ENCODE peak calls at places on chromosomes 16 and 17, in four cellular contexts. One of them, this sample, is unnamed.

GRCh38 chr17:17343896-17344506 is 40.8 kb downstream of the NT5M start:
- DNase-seq in RWPE2: no peak
- DNase-seq in A549: no peak
- DNase-seq in CD8-positive, alpha-beta memory T cell: no peak
- DNase-seq in this sample: no peak

GRCh38 chr17:50607522-50607921 is 27.2 kb upstream of the ABCC3 start:
- DNase-seq in A549: no peak
- DNase-seq in CD8-positive, alpha-beta memory T cell: no peak
- DNase-seq in RWPE2: no peak
- DNase-seq in this sample: no peak

GRCh38 chr17:74390680-74391653 is 23.7 kb downstream of the GPR142 start:
- DNase-seq in RWPE2: no peak
- DNase-seq in A549: no peak
- DNase-seq in CD8-positive, alpha-beta memory T cell: no peak
- DNase-seq in this sample: no peak

GRCh38 chr16:81711609-81712329 is 67.3 kb upstream of the PLCG2 start:
- DNase-seq in A549: peak
- DNase-seq in RWPE2: no peak
- DNase-seq in CD8-positive, alpha-beta memory T cell: no peak
- DNase-seq in this sample: no peak

GRCh38 chr16:90078594-90078895 is 1.4 kb upstream of the PRDM7 start:
- DNase-seq in CD8-positive, alpha-beta memory T cell: no peak
- DNase-seq in A549: no peak
- DNase-seq in RWPE2: no peak
- DNase-seq in this sample: no peak

GRCh38 chr17:68835061-68835460 is 120.1 kb downstream of the ABCA8 start:
- DNase-seq in RWPE2: no peak
- DNase-seq in A549: no peak
- DNase-seq in CD8-positive, alpha-beta memory T cell: no peak
- DNase-seq in this sample: no peak

GRCh38 chr17:31541559-31541958 is 150.1 kb downstream of the RAB11FIP4 start:
- DNase-seq in RWPE2: no peak
- DNase-seq in A549: peak
- DNase-seq in CD8-positive, alpha-beta memory T cell: no peak
- DNase-seq in this sample: no peak

GRCh38 chr17:67040652-67041051 is 3.7 kb upstream of the CACNG1 start:
- DNase-seq in CD8-positive, alpha-beta memory T cell: no peak
- DNase-seq in RWPE2: no peak
- DNase-seq in A549: no peak
- DNase-seq in this sample: no peak

GRCh38 chr17:1999557-2000251 is 25.4 kb downstream of the RTN4RL1 start:
- DNase-seq in RWPE2: no peak
- DNase-seq in CD8-positive, alpha-beta memory T cell: no peak
- DNase-seq in A549: peak
- DNase-seq in this sample: peak

GRCh38 chr17:8870406-8871040 is 3.0 kb upstream of the PIK3R6 start:
- DNase-seq in RWPE2: peak
- DNase-seq in CD8-positive, alpha-beta memory T cell: no peak
- DNase-seq in A549: no peak
- DNase-seq in this sample: no peak

GRCh38 chr16:1426734-1427451 is 4.0 kb upstream of the PERCC1 start:
- DNase-seq in RWPE2: peak
- DNase-seq in A549: no peak
- DNase-seq in CD8-positive, alpha-beta memory T cell: no peak
- DNase-seq in this sample: no peak

GRCh38 chr16:57555831-57556230 is 13.4 kb downstream of the ADGRG5 start:
- DNase-seq in A549: no peak
- DNase-seq in CD8-positive, alpha-beta memory T cell: no peak
- DNase-seq in RWPE2: no peak
- DNase-seq in this sample: no peak

GRCh38 chr17:4560837-4561241 is 462 bp upstream of the GGT6 start:
- DNase-seq in A549: no peak
- DNase-seq in CD8-positive, alpha-beta memory T cell: no peak
- DNase-seq in RWPE2: no peak
- DNase-seq in this sample: no peak

GRCh38 chr16:29824589-29825144 is 4.4 kb downstream of the MVP start:
- DNase-seq in A549: peak
- DNase-seq in RWPE2: no peak
- DNase-seq in CD8-positive, alpha-beta memory T cell: no peak
- DNase-seq in this sample: no peak

GRCh38 chr16:31141489-31142108 is 6.1 kb upstream of the PRSS8 start:
- DNase-seq in CD8-positive, alpha-beta memory T cell: no peak
- DNase-seq in RWPE2: no peak
- DNase-seq in A549: no peak
- DNase-seq in this sample: no peak

GRCh38 chr16:23979426-23979825 is 143.6 kb downstream of the PRKCB start:
- DNase-seq in A549: no peak
- DNase-seq in CD8-positive, alpha-beta memory T cell: no peak
- DNase-seq in RWPE2: no peak
- DNase-seq in this sample: no peak

GRCh38 chr16:23924138-23924537 is 88.4 kb downstream of the PRKCB start:
- DNase-seq in A549: no peak
- DNase-seq in CD8-positive, alpha-beta memory T cell: no peak
- DNase-seq in RWPE2: no peak
- DNase-seq in this sample: no peak

GRCh38 chr16:68902376-68903345 is 59.3 kb downstream of the TANGO6 start:
- DNase-seq in CD8-positive, alpha-beta memory T cell: no peak
- DNase-seq in A549: peak
- DNase-seq in RWPE2: no peak
- DNase-seq in this sample: peak

DNA sequence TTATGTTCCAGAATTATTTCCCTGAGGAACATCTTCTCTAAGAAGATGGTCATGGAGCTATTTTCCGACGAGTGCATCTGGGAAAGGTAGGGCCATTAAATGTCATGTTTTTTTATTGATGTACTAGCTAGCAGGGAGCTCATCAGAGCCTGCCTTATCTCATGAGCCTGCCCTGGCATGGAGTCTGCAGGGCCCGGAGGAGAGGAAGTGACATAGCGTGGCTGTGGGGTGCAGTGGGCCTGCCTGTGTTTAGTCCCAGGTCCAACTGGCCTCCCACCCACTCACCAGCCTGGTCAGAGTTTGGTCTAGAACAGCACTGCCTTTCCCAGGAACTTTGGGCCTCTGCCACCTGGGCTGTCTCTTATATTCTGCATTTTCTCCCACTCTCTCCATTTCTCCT is 389.8 kb downstream of the SNX29 start:
- DNase-seq in A549: no peak
- DNase-seq in CD8-positive, alpha-beta memory T cell: no peak
- DNase-seq in RWPE2: no peak
- DNase-seq in this sample: no peak
- H3K27ac ChIP-seq in A549: no peak
- H3K27ac ChIP-seq in CD8-positive, alpha-beta memory T cell: no peak
- H3K27ac ChIP-seq in RWPE2: no peak
- H3K27ac ChIP-seq in this sample: no peak

GRCh38 chr16:53073053-53073452 is 18.3 kb downstream of the CHD9 start:
- DNase-seq in CD8-positive, alpha-beta memory T cell: no peak
- DNase-seq in A549: no peak
- DNase-seq in RWPE2: no peak
- DNase-seq in this sample: no peak

GRCh38 chr16:53068423-53068833 is 13.6 kb downstream of the CHD9 start:
- DNase-seq in CD8-positive, alpha-beta memory T cell: no peak
- DNase-seq in RWPE2: no peak
- DNase-seq in A549: no peak
- DNase-seq in this sample: no peak

GRCh38 chr16:53071748-53072301 is 17.0 kb downstream of the CHD9 start:
- DNase-seq in CD8-positive, alpha-beta memory T cell: no peak
- DNase-seq in RWPE2: no peak
- DNase-seq in A549: no peak
- DNase-seq in this sample: no peak

GRCh38 chr16:53067675-53068074 is 12.9 kb downstream of the CHD9 start:
- DNase-seq in A549: no peak
- DNase-seq in RWPE2: no peak
- DNase-seq in CD8-positive, alpha-beta memory T cell: no peak
- DNase-seq in this sample: no peak

DNA sequence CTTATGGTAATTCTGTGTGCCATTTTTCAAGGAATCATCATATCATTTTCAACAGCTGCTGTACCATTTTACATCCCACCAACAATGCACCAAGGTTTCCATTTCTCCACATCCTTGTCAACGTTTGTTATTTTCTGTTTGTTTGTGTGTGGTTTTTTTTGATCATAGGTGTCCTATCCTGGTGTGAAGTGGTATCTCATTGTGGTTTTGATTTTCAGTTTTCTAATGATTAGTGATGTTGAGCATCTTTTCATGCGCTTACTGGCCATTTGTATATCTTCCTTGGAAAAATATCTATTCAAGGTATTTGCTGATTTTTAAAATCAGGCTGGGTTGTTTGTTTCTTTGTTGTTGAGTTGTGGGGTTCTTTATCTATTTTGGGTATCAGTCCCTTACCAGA is 15.0 kb downstream of the CHD9 start:
- DNase-seq in CD8-positive, alpha-beta memory T cell: no peak
- DNase-seq in RWPE2: no peak
- DNase-seq in A549: no peak
- DNase-seq in this sample: no peak
- H3K27ac ChIP-seq in CD8-positive, alpha-beta memory T cell: no peak
- H3K27ac ChIP-seq in RWPE2: no peak
- H3K27ac ChIP-seq in A549: no peak
- H3K27ac ChIP-seq in this sample: no peak

GRCh38 chr17:81517339-81518112 is 4.9 kb upstream of the ACTG1 start:
- DNase-seq in RWPE2: peak
- DNase-seq in A549: no peak
- DNase-seq in CD8-positive, alpha-beta memory T cell: no peak
- DNase-seq in this sample: no peak

GRCh38 chr17:81517009-81517338 is 4.4 kb upstream of the ACTG1 start:
- DNase-seq in A549: no peak
- DNase-seq in CD8-positive, alpha-beta memory T cell: no peak
- DNase-seq in RWPE2: peak
- DNase-seq in this sample: no peak

GRCh38 chr17:81515530-81516041 is 3.0 kb upstream of the ACTG1 start:
- DNase-seq in CD8-positive, alpha-beta memory T cell: no peak
- DNase-seq in A549: no peak
- DNase-seq in RWPE2: peak
- DNase-seq in this sample: no peak

GRCh38 chr17:81514735-81515529 is 2.3 kb upstream of the ACTG1 start:
- DNase-seq in CD8-positive, alpha-beta memory T cell: peak
- DNase-seq in A549: peak
- DNase-seq in RWPE2: peak
- DNase-seq in this sample: peak

DNA sequence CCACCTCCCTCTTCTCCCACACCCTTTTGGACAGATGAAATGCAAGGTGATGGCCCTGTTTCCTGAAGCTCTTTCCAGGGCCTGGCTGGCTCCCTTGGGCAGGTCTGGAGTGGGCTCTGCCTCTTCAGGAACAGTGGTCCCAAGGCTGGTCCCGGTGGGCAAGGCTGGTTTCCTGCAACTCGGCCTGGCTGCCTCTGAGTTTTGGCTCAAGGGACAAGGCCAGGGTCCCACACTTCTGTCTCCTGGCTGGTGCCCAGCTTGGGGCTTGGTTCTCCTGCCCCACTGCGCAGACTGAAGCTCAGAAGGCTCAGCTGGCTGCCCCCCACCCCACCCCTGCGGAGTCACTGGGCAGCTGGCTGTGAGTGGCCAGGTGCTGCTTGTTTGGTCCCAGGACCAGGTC is 3.8 kb upstream of the ACTG1 start:
- DNase-seq in CD8-positive, alpha-beta memory T cell: no peak
- DNase-seq in A549: no peak
- DNase-seq in RWPE2: peak
- DNase-seq in this sample: no peak
- H3K27ac ChIP-seq in CD8-positive, alpha-beta memory T cell: no peak
- H3K27ac ChIP-seq in A549: peak
- H3K27ac ChIP-seq in RWPE2: peak
- H3K27ac ChIP-seq in this sample: no peak

DNA sequence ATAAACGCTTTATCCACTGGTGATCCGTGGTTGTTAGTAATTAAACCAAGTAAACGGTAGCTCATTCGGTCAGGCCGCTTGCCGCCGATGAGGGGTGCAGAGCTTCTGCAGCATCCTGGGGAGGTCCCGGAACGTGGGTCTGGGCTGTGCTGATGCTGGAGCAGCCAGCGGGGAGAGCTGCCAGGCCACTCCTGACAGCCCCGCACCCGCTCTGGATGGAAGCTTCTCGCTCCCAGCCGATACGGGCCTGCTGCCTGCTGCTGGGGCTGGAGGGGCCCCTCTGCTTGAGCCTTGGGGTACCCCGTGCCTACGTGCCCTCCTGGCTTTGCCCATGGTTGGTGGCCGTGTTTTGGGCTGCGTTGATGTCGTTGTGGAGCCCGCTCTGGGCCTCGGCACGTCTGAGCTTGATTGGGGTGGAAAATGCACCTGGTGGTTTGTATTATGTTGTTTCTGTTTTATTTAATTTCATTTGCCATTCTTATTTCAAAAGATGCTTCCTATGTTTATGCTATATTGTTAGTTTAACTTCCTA is 41.5 kb upstream of the ZNF750 start:
- DNase-seq in RWPE2: no peak
- DNase-seq in CD8-positive, alpha-beta memory T cell: no peak
- DNase-seq in A549: no peak
- DNase-seq in this sample: peak
- H3K27ac ChIP-seq in RWPE2: no peak
- H3K27ac ChIP-seq in CD8-positive, alpha-beta memory T cell: no peak
- H3K27ac ChIP-seq in A549: no peak
- H3K27ac ChIP-seq in this sample: no peak

DNA sequence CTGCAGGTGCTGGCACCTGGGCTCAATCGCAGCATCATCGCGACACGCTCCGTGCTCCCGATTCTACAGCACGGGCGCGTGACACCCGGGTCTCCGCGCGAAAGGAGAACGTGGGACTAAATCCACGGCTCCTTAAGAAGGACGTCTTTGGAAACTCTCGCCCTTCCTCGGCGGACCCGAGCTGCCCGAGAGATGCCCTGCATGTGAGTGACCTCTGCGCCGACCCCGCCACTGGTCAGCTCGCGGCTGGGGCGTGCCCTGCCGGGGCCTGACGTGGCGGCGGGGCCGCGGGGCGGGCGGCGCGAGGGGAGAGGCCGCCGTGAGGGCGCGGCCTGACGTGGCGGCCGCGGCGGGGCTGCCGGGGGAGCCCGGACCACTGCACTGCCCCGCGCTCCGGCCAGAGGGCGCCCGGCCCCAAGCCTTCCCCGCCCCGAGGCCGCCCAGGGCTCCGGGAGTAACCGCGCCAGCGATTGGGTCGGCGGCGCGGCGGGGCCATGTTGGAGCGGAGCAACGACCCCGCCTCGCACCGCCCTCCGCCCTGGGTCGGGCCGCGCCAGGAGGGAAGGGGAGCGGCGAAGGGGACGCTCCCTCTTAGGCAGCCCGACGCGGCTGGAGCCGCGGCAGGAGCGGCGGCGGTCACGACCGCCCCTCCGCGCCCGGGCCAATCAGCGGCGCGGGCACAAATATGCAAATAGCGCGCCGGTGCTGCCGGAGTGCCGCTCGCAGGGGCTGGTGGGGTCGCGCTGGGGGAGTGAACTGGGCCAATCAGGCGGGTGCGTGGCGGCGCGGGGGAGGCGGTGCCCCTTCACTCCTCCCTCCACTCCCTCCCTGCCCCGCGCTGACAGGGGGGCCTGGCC is 75.6 kb downstream of the CHD9 start:
- DNase-seq in CD8-positive, alpha-beta memory T cell: peak
- DNase-seq in RWPE2: peak
- DNase-seq in A549: peak
- DNase-seq in this sample: peak
- H3K27ac ChIP-seq in CD8-positive, alpha-beta memory T cell: peak
- H3K27ac ChIP-seq in RWPE2: peak
- H3K27ac ChIP-seq in A549: peak
- H3K27ac ChIP-seq in this sample: peak